ENCODE peak calls at places on chromosomes 13 and 19, in six cellular contexts. One of them, this sample, is unnamed.

GRCh38 chr19:18428837-18429674 is 8.9 kb downstream of the ISYNA1 start:
- DNase-seq in heart right ventricle: peak; percentile 80
- DNase-seq in bronchial epithelial cell: peak; percentile 37
- DNase-seq in upper lobe of right lung: peak; percentile 84
- DNase-seq in cardiac fibroblast: peak; percentile 81
- DNase-seq in IMR-90: peak; percentile 72
- DNase-seq in this sample: no peak

GRCh38 chr19:7806234-7806633 is 23.8 kb upstream of the EVI5L start:
- DNase-seq in upper lobe of right lung: no peak
- DNase-seq in heart right ventricle: no peak
- DNase-seq in IMR-90: no peak
- DNase-seq in bronchial epithelial cell: no peak
- DNase-seq in cardiac fibroblast: no peak
- DNase-seq in this sample: no peak

GRCh38 chr13:44350775-44351504 is 22.7 kb upstream of the SERP2 start:
- DNase-seq in IMR-90: no peak
- DNase-seq in heart right ventricle: no peak
- DNase-seq in bronchial epithelial cell: peak; percentile 90
- DNase-seq in cardiac fibroblast: no peak
- DNase-seq in upper lobe of right lung: no peak
- DNase-seq in this sample: peak; percentile 36

GRCh38 chr19:35306473-35307246 is 14.7 kb downstream of the MAG start:
- DNase-seq in upper lobe of right lung: no peak
- DNase-seq in bronchial epithelial cell: peak; percentile 12
- DNase-seq in cardiac fibroblast: no peak
- DNase-seq in IMR-90: no peak
- DNase-seq in heart right ventricle: no peak
- DNase-seq in this sample: no peak

GRCh38 chr19:54551293-54551692 is 22.3 kb upstream of the LILRA2 start:
- DNase-seq in cardiac fibroblast: no peak
- DNase-seq in IMR-90: no peak
- DNase-seq in bronchial epithelial cell: no peak
- DNase-seq in upper lobe of right lung: no peak
- DNase-seq in heart right ventricle: no peak
- DNase-seq in this sample: no peak

GRCh38 chr13:113155201-113155600 is 3.2 kb upstream of the PROZ start:
- DNase-seq in IMR-90: no peak
- DNase-seq in bronchial epithelial cell: no peak
- DNase-seq in heart right ventricle: no peak
- DNase-seq in upper lobe of right lung: no peak
- DNase-seq in cardiac fibroblast: no peak
- DNase-seq in this sample: no peak

GRCh38 chr19:12703056-12703455 is 6.6 kb upstream of the FBXW9 start:
- DNase-seq in cardiac fibroblast: peak; percentile 61
- DNase-seq in upper lobe of right lung: no peak
- DNase-seq in bronchial epithelial cell: no peak
- DNase-seq in IMR-90: peak; percentile 43
- DNase-seq in heart right ventricle: no peak
- DNase-seq in this sample: no peak

GRCh38 chr19:4120531-4120930 is 3.4 kb downstream of the MAP2K2 start:
- DNase-seq in upper lobe of right lung: no peak
- DNase-seq in IMR-90: peak; percentile 63
- DNase-seq in bronchial epithelial cell: no peak
- DNase-seq in cardiac fibroblast: peak; percentile 91
- DNase-seq in heart right ventricle: no peak
- DNase-seq in this sample: no peak

GRCh38 chr19:55080121-55080914 is 4.6 kb downstream of the EPS8L1 start:
- DNase-seq in IMR-90: peak; percentile 55
- DNase-seq in bronchial epithelial cell: peak; percentile 61
- DNase-seq in cardiac fibroblast: peak; percentile 72
- DNase-seq in upper lobe of right lung: peak; percentile 91
- DNase-seq in heart right ventricle: peak; percentile 75
- DNase-seq in this sample: no peak

GRCh38 chr19:50465986-50466771 is 10.1 kb upstream of the EMC10 start:
- DNase-seq in IMR-90: no peak
- DNase-seq in upper lobe of right lung: peak; percentile 85
- DNase-seq in heart right ventricle: no peak
- DNase-seq in cardiac fibroblast: no peak
- DNase-seq in bronchial epithelial cell: no peak
- DNase-seq in this sample: no peak

DNA sequence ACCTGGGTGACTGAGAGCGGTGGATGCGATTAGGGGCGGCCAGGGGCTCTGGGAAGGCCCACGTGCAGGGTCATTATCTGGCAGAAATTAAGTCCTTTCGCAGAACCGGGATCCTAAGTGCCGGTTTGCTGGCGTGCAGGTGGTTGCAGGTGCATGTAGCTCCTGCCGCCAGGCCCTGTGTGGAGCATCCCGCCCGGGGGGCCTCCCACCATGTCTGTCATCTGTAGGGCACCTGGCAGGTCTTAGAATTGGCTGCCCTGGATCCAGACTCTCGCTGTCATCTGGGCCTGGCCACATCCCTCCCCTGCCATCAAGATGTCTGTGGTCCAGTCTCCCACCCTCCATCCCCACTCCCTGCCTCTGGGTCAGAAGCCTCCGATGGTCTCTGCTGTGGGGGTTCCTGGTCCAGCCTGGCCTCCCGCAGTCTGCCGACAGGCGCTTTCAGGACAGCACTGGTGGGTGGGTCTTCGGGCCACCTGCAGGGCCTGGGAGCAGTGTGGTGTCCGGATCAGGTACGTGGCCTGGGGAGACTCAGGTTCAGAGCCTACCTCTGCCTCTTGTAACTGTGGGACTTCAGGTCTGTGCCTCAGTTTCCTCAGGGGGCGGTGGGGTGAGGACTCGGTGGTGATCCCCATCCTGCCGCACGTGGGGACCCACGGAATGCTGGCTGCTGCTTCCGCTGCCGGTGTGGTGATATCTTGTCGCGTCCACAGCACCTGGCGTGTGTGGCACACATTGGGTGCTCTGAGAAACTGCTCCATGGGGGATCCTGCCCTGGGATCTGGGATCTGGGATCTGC is 5.4 kb downstream of the GNA11 start:
- DNase-seq in upper lobe of right lung: no peak
- DNase-seq in heart right ventricle: no peak
- DNase-seq in IMR-90: no peak
- DNase-seq in cardiac fibroblast: no peak
- DNase-seq in bronchial epithelial cell: no peak
- DNase-seq in this sample: no peak
- H3K4me3 ChIP-seq in upper lobe of right lung: peak overlapping the region; percentile 69
- H3K4me3 ChIP-seq in heart right ventricle: peak overlapping the region; percentile 27
- H3K4me3 ChIP-seq in IMR-90: no peak overlapping the region
- H3K4me3 ChIP-seq in cardiac fibroblast: no peak overlapping the region
- H3K4me3 ChIP-seq in bronchial epithelial cell: no peak overlapping the region
- H3K4me3 ChIP-seq in this sample: no peak overlapping the region

GRCh38 chr19:39471756-39472536 is 8.7 kb upstream of the TIMM50 start:
- DNase-seq in upper lobe of right lung: no peak
- DNase-seq in IMR-90: no peak
- DNase-seq in bronchial epithelial cell: no peak
- DNase-seq in cardiac fibroblast: no peak
- DNase-seq in heart right ventricle: no peak
- DNase-seq in this sample: no peak

GRCh38 chr19:39475748-39476147 is 4.9 kb upstream of the TIMM50 start:
- DNase-seq in heart right ventricle: peak; percentile 44
- DNase-seq in IMR-90: no peak
- DNase-seq in cardiac fibroblast: no peak
- DNase-seq in upper lobe of right lung: no peak
- DNase-seq in bronchial epithelial cell: no peak
- DNase-seq in this sample: no peak

GRCh38 chr19:39472746-39473442 is 7.7 kb upstream of the TIMM50 start:
- DNase-seq in IMR-90: no peak
- DNase-seq in cardiac fibroblast: no peak
- DNase-seq in heart right ventricle: no peak
- DNase-seq in bronchial epithelial cell: no peak
- DNase-seq in upper lobe of right lung: no peak
- DNase-seq in this sample: no peak

GRCh38 chr19:39473443-39473960 is 7.1 kb upstream of the TIMM50 start:
- DNase-seq in IMR-90: no peak
- DNase-seq in bronchial epithelial cell: no peak
- DNase-seq in cardiac fibroblast: no peak
- DNase-seq in upper lobe of right lung: no peak
- DNase-seq in heart right ventricle: no peak
- DNase-seq in this sample: no peak

DNA sequence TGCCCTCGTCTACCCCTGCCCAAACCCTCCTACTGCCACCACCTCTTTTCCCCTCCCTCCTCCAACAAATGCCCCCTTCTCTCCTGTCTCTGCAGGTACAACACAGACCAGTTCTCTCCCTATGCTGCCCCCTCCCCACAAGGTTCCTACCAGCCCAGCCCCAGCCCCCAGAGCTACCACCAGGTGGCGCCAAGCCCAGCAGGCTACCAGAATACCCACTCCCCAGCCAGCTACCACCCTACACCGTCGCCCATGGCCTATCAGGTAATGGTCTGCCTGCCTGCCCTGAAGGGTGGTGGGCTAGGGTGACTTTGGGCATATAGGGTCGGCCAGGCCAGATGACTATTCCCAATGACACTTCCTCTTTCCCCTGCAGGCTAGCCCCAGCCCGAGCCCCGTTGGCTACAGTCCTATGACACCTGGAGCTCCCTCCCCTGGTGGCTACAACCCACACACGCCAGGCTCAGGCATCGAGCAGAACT is 6.5 kb upstream of the TIMM50 start:
- DNase-seq in upper lobe of right lung: peak; percentile 82
- DNase-seq in heart right ventricle: peak; percentile 65
- DNase-seq in cardiac fibroblast: peak; percentile 31
- DNase-seq in IMR-90: peak; percentile 22
- DNase-seq in bronchial epithelial cell: no peak
- DNase-seq in this sample: no peak
- TF ChIP-seq CTCF in upper lobe of right lung: peak; percentile 73
- TF ChIP-seq CTCF in heart right ventricle: peak; percentile 71
- TF ChIP-seq CTCF in cardiac fibroblast: peak; percentile 87
- TF ChIP-seq CTCF in IMR-90: peak; percentile 67
- TF ChIP-seq CTCF in bronchial epithelial cell: peak; percentile 87
- TF ChIP-seq CTCF in this sample: peak; percentile 87

GRCh38 chr19:38596057-38596981 is 21.4 kb downstream of the MAP4K1 start:
- DNase-seq in heart right ventricle: no peak
- DNase-seq in cardiac fibroblast: no peak
- DNase-seq in IMR-90: no peak
- DNase-seq in bronchial epithelial cell: peak; percentile 29
- DNase-seq in upper lobe of right lung: peak; percentile 86
- DNase-seq in this sample: no peak
- H3K4me3 ChIP-seq in heart right ventricle: no peak overlapping the region
- H3K4me3 ChIP-seq in cardiac fibroblast: no peak overlapping the region
- H3K4me3 ChIP-seq in IMR-90: no peak overlapping the region
- H3K4me3 ChIP-seq in bronchial epithelial cell: peak overlapping the region; percentile 18
- H3K4me3 ChIP-seq in upper lobe of right lung: peak overlapping the region; percentile 15
- H3K4me3 ChIP-seq in this sample: peak overlapping the region; percentile 14

GRCh38 chr13:102584423-102584822 is 12.4 kb upstream of the TPP2 start:
- DNase-seq in upper lobe of right lung: no peak
- DNase-seq in cardiac fibroblast: no peak
- DNase-seq in IMR-90: no peak
- DNase-seq in heart right ventricle: no peak
- DNase-seq in bronchial epithelial cell: no peak
- DNase-seq in this sample: no peak

GRCh38 chr13:102586615-102587014 is 10.2 kb upstream of the TPP2 start:
- DNase-seq in bronchial epithelial cell: peak; percentile 84
- DNase-seq in upper lobe of right lung: no peak
- DNase-seq in cardiac fibroblast: no peak
- DNase-seq in heart right ventricle: no peak
- DNase-seq in IMR-90: no peak
- DNase-seq in this sample: no peak

GRCh38 chr13:102591988-102592781 is 4.6 kb upstream of the TPP2 start:
- DNase-seq in heart right ventricle: peak; percentile 70
- DNase-seq in cardiac fibroblast: peak; percentile 68
- DNase-seq in upper lobe of right lung: peak; percentile 83
- DNase-seq in IMR-90: peak; percentile 75
- DNase-seq in bronchial epithelial cell: peak; percentile 50
- DNase-seq in this sample: no peak

GRCh38 chr13:102587916-102588315 is 8.9 kb upstream of the TPP2 start:
- DNase-seq in IMR-90: no peak
- DNase-seq in bronchial epithelial cell: no peak
- DNase-seq in heart right ventricle: no peak
- DNase-seq in cardiac fibroblast: no peak
- DNase-seq in upper lobe of right lung: no peak
- DNase-seq in this sample: no peak

GRCh38 chr13:102589291-102589822 is 7.4 kb upstream of the TPP2 start:
- DNase-seq in cardiac fibroblast: no peak
- DNase-seq in IMR-90: peak; percentile 16
- DNase-seq in bronchial epithelial cell: no peak
- DNase-seq in upper lobe of right lung: no peak
- DNase-seq in heart right ventricle: no peak
- DNase-seq in this sample: no peak
- TF ChIP-seq CTCF in cardiac fibroblast: no peak
- TF ChIP-seq CTCF in IMR-90: no peak
- TF ChIP-seq CTCF in bronchial epithelial cell: no peak
- TF ChIP-seq CTCF in upper lobe of right lung: no peak
- TF ChIP-seq CTCF in heart right ventricle: no peak
- TF ChIP-seq CTCF in this sample: no peak